ENCODE peak calls at places on chromosomes 5 and 9, in seven cellular contexts. G is astrocyte, Y is fibroblast of lung, R is MM.1S, J is mammary epithelial cell, A is hepatocyte, U is PC-3. N is an unnamed sample. For H3K4me1, the result is how much of the 10 kb centered on the place peaks cover.

GRCh38 chr9:69391946-69392345 is 66.9 kb downstream of the ENTREP1 start:
- DNase-seq in G (no peak), Y (no peak), R (no peak), J (no peak), A (no peak), U (no peak), N (peak)

GRCh38 chr5:96318569-96319100 is 114.4 kb downstream of the PCSK1 start:
- DNase-seq in G (no peak), Y (no peak), R (no peak), J (no peak), A (no peak), U (peak), N (no peak)

GRCh38 chr9:85941966-85942912 is 1.3 kb downstream of the NAA35 start:
- DNase-seq in G (no peak), Y (peak), R (peak), J (peak), A (no peak), U (no peak), N (no peak)

GRCh38 chr5:1322955-1323802 is 21.7 kb downstream of the CLPTM1L start:
- DNase-seq in G (no peak), Y (no peak), R (no peak), J (no peak), A (no peak), U (no peak), N (peak)

GRCh38 chr5:145943674-145944121 is 7.3 kb downstream of the SH3RF2 start:
- DNase-seq in G (no peak), Y (peak), R (peak), J (peak), A (peak), U (peak), N (no peak)

GRCh38 chr9:97980918-97981827 is 2.0 kb upstream of the ANP32B start:
- DNase-seq in G (no peak), Y (peak), R (no peak), J (peak), A (peak), U (no peak), N (peak)

GRCh38 chr9:18037981-18038380 is 436.0 kb upstream of the ADAMTSL1 start:
- DNase-seq in G (no peak), Y (no peak), R (no peak), J (no peak), A (no peak), U (no peak), N (no peak)

GRCh38 chr5:166257656-166258055 is 2033.8 kb upstream of the WWC1 start:
- DNase-seq in G (no peak), Y (no peak), R (no peak), J (no peak), A (no peak), U (no peak), N (no peak)

GRCh38 chr5:5335708-5336211 is 86.7 kb upstream of the ICE1 start:
- DNase-seq in G (peak), Y (peak), R (no peak), J (peak), A (peak), U (peak), N (no peak)

GRCh38 chr9:98993570-98993945 is 49.9 kb downstream of the COL15A1 start:
- DNase-seq in G (no peak), Y (no peak), R (no peak), J (no peak), A (no peak), U (no peak), N (peak)

GRCh38 chr5:17222679-17223078 is 5.2 kb downstream of the BASP1 start:
- DNase-seq in G (no peak), Y (no peak), R (no peak), J (no peak), A (no peak), U (no peak), N (no peak)

GRCh38 chr9:128555180-128555721 is 2.9 kb downstream of the SPTAN1 start:
- DNase-seq in G (peak), Y (peak), R (no peak), J (peak), A (peak), U (peak), N (no peak)

GRCh38 chr5:15003511-15003920 is 131.9 kb upstream of the ANKH start:
- DNase-seq in G (peak), Y (peak), R (peak), J (peak), A (peak), U (peak), N (peak)

GRCh38 chr5:180347651-180348050 is 5.5 kb downstream of the GFPT2 start:
- DNase-seq in G (no peak), Y (no peak), R (no peak), J (no peak), A (no peak), U (no peak), N (peak)

GRCh38 chr9:27460225-27461023 is 63.7 kb upstream of the IFNK start:
- DNase-seq in G (no peak), Y (no peak), R (no peak), J (peak), A (no peak), U (peak), N (no peak)

GRCh38 chr5:139565411-139566305 is 4.5 kb downstream of the UBE2D2 start:
- DNase-seq in G (peak), Y (no peak), R (peak), J (no peak), A (no peak), U (no peak), N (peak)

GRCh38 chr9:136187197-136187596 is 17.7 kb downstream of the LHX3 start:
- DNase-seq in G (no peak), Y (no peak), R (no peak), J (no peak), A (no peak), U (no peak), N (no peak)

GRCh38 chr5:177023247-177023703 is 779 bp downstream of the ZNF346 start:
- DNase-seq in G (no peak), Y (no peak), R (no peak), J (peak), A (peak), U (peak), N (peak)

GRCh38 chr5:14118551-14119320 is 24.4 kb upstream of the TRIO start:
- DNase-seq in G (no peak), Y (no peak), R (no peak), J (no peak), A (no peak), U (no peak), N (no peak)

GRCh38 chr5:78753093-78753531 is 104.5 kb upstream of the LHFPL2 start:
- DNase-seq in G (no peak), Y (peak), R (no peak), J (no peak), A (no peak), U (no peak), N (peak)

GRCh38 chr9:121685146-121685794 is 33.8 kb downstream of the DAB2IP start:
- DNase-seq in G (no peak), Y (no peak), R (no peak), J (no peak), A (no peak), U (no peak), N (peak)

GRCh38 chr5:91190333-91190680 is 192.8 kb downstream of the ARRDC3 start:
- DNase-seq in G (no peak), Y (no peak), R (peak), J (no peak), A (no peak), U (no peak), N (no peak)

GRCh38 chr5:108900668-108901067 is 153.0 kb downstream of the FER start:
- DNase-seq in G (peak), Y (peak), R (no peak), J (no peak), A (no peak), U (peak), N (peak)

GRCh38 chr5:96942911-96943310 is 7.0 kb downstream of the LNPEP start:
- DNase-seq in G (peak), Y (no peak), R (no peak), J (peak), A (no peak), U (peak), N (no peak)

GRCh38 chr5:150777685-150778084 is 872 bp upstream of the SMIM3 start:
- DNase-seq in G (no peak), Y (peak), R (no peak), J (no peak), A (no peak), U (no peak), N (no peak)

GRCh38 chr9:16689352-16689938 is 181.0 kb downstream of the BNC2 start:
- DNase-seq in G (peak), Y (no peak), R (no peak), J (no peak), A (no peak), U (peak), N (no peak)

GRCh38 chr9:133953976-133954709 is 38.0 kb downstream of the VAV2 start:
- DNase-seq in G (no peak), Y (no peak), R (no peak), J (no peak), A (no peak), U (no peak), N (no peak)

GRCh38 chr9:121322037-121322736 is 47.9 kb downstream of the STOM start:
- DNase-seq in G (peak), Y (peak), R (no peak), J (peak), A (peak), U (peak), N (peak)

GRCh38 chr9:86549434-86549833 is 195.2 kb upstream of the TUT7 start:
- DNase-seq in G (peak), Y (peak), R (no peak), J (no peak), A (no peak), U (no peak), N (peak)

DNA sequence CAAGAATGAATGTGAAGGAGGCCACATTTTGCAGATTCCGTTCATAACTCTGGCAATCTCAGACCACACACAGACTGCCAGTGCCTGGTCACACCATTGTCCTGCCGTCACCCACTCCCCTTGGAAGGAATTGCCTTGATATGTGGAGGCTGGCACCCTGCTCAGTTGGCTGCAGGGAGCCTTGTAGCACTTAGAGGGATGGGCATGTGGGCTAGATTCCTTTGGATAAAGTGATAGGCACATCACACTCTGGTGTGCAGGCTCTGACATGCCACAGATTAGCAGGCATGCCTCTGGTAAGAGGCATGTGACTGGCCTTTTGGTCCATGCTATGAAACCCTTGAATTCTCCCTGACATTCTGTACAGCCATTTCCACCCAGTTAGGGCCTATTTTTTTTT is 254.6 kb upstream of the PIK3R1 start:
- DNase-seq in G (no peak), Y (no peak), R (no peak), J (peak), A (no peak), U (no peak), N (no peak)
- H2AFZ ChIP-seq in G (no peak), Y (no peak), R (no peak), J (peak), A (no peak), U (no peak), N (no peak)

GRCh38 chr9:72943844-72944462 is 8.9 kb downstream of the ALDH1A1 start:
- DNase-seq in G (no peak), Y (no peak), R (no peak), J (no peak), A (no peak), U (no peak), N (no peak)
- H3K4me1 ChIP-seq in G (under half), Y (under half), R (under half), J (under half), A (under half), U (under half), N (under half)

GRCh38 chr5:107796797-107797196 is 126.1 kb upstream of the EFNA5 start:
- DNase-seq in G (no peak), Y (no peak), R (no peak), J (no peak), A (no peak), U (peak), N (no peak)
- TF ChIP-seq CTCF in G (peak), Y (peak), R (no peak), J (peak), A (no peak), U (peak), N (peak)

GRCh38 chr9:92740969-92741368 is 23.7 kb downstream of the BICD2 start:
- DNase-seq in G (no peak), Y (no peak), R (no peak), J (no peak), A (no peak), U (no peak), N (no peak)
- H2AFZ ChIP-seq in G (no peak), Y (no peak), R (no peak), J (no peak), A (no peak), U (no peak), N (peak)

DNA sequence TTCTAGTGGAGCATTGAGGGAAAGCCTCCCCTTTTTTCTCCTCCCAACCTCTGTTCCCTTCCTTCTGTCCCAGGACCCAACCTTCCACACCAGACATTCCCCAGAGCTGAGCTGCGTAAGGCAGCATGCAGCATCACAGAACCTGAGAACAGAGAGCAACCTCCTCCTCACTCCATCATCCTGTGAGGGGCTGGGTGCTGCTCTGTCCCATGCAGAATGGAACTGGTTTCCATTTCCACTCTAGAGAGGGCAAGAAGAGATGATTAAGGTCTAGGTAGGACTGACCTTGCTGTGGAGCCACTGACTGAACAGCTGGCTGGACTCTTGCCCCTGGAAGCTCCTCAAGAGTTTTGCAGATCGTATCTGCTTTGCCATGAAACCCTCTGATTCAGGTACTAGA is 30.1 kb upstream of the IL7R start:
- DNase-seq in G (no peak), Y (no peak), R (no peak), J (no peak), A (no peak), U (no peak), N (no peak)
- H3K4me1 ChIP-seq in G (under half), Y (under half), R (under half), J (under half), A (under half), U (under half), N (under half)

DNA sequence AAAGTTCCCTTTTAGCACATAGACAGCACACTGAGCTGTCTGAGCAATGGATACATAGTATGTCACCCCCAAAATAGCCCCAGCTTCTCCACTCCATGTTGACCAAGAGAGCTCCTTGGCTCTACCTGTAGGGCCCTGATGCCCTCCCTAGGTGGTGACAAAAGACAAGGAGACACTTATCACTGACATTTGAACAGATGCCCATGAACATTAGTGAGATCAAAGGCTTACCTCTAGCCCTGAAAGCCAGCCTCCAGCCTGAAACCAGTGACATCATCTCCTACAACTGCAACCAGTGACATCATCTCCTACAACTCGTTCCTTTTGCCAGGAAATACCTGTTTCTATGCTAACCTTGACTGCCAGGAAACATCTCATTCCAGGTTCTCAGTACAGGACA is 122.7 kb downstream of the FSTL4 start:
- DNase-seq in G (no peak), Y (no peak), R (peak), J (peak), A (no peak), U (peak), N (no peak)
- TF ChIP-seq CTCF in G (no peak), Y (no peak), R (peak), J (peak), A (no peak), U (peak), N (no peak)

GRCh38 chr5:103235891-103236290 is 22.7 kb upstream of the MACIR start:
- DNase-seq in G (no peak), Y (no peak), R (no peak), J (no peak), A (no peak), U (no peak), N (no peak)
- H2AFZ ChIP-seq in G (no peak), Y (no peak), R (no peak), J (no peak), A (no peak), U (no peak), N (peak)

DNA sequence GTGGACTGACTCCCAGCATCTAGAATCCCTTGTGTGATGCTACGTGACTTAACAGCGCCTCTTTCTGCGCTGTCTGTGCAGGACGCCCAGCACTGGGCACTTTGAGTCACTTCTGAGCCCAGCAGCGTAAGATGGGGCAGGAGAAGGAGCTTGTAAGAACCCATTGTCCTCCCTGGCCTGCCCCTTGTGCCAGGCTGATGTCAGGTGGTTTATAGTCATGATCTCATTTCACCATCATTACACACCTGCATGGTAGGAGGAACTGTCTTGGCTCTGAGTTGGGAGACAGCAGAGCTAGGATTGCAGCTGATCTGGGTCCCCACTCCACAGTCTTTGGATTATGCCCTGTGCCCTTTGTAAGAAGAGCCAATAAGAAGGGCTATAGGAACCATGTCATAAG is 12.2 kb downstream of the ERGIC1 start:
- DNase-seq in G (no peak), Y (no peak), R (no peak), J (peak), A (no peak), U (no peak), N (peak)
- H3K4me1 ChIP-seq in G (under half), Y (under half), R (under half), J (under half), A (under half), U (under half), N (under half)

GRCh38 chr9:103082494-103082893 is 87.4 kb downstream of the CYLC2 start:
- DNase-seq in G (no peak), Y (no peak), R (no peak), J (no peak), A (no peak), U (no peak), N (peak)

DNA sequence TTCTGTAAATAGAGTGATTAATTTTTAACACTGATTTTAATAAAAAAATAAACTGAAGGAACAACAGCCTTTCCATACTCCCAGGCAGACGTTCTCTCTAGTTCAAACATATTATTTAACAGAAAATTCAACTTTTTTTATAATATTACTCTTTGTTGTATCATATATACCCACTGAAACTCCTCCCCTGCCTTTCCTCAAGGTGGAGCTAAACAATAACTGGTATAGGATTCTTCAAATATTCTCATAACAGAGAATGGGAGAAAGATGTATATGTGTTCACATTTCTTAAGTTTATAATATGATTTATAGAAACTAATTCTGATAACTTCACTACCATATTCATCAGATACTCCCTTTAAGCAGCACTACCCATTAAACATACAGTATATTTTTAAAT is 83.4 kb downstream of the CYLC2 start:
- DNase-seq in G (no peak), Y (no peak), R (no peak), J (no peak), A (no peak), U (no peak), N (no peak)
- TF ChIP-seq CTCF in G (no peak), Y (no peak), R (no peak), J (peak), A (no peak), U (no peak), N (no peak)

N was measured in osteoblast.